ENCODE peak calls at places on chromosome 10, in seven cellular contexts. E is mucosa of descending colon, W is fibroblast of lung, Y is cardiac muscle cell, Q is foreskin fibroblast, G is A549, T is GM13976. P is an unnamed sample.
A peak's percentile ranks its signal among the peaks of the same experiment; 100 is the strongest.

GRCh38 chr10:93363891-93364648 is 118.1 kb downstream of the MYOF start:
- DNase-seq in Q (no peak), Y (no peak), W (peak; percentile 42), G (no peak), T (no peak), E (no peak), P (no peak)

GRCh38 chr10:31952066-31952465 is 23.4 kb upstream of the ARHGAP12 start:
- DNase-seq in W (peak; percentile 22), Q (no peak), E (no peak), G (no peak), T (no peak), Y (no peak), P (no peak)

GRCh38 chr10:13338337-13339128 is 9.6 kb downstream of the SEPHS1 start:
- DNase-seq in T (no peak), Q (peak; percentile 89), G (no peak), W (peak; percentile 24), E (peak; percentile 59), Y (peak; percentile 72), P (no peak)

GRCh38 chr10:58048936-58049335 is 218.8 kb downstream of the IPMK start:
- DNase-seq in E (no peak), T (no peak), W (no peak), Q (peak; percentile 70), Y (no peak), G (no peak), P (no peak)

GRCh38 chr10:56911906-56912480 is 550.9 kb upstream of the ZWINT start:
- DNase-seq in Y (no peak), W (no peak), G (no peak), E (no peak), T (no peak), Q (no peak), P (no peak)

GRCh38 chr10:3010819-3011422 is 56.4 kb upstream of the PFKP start:
- DNase-seq in Y (peak; percentile 4), W (peak; percentile 23), E (no peak), G (no peak), T (no peak), Q (no peak), P (no peak)

GRCh38 chr10:14384096-14384730 is 53.5 kb upstream of the FRMD4A start:
- DNase-seq in Y (peak; percentile 68), E (no peak), W (peak; percentile 65), T (no peak), Q (no peak), G (no peak), P (no peak)

GRCh38 chr10:31963598-31963980 is 35.0 kb upstream of the ARHGAP12 start:
- DNase-seq in Y (no peak), W (no peak), G (no peak), Q (peak; percentile 18), T (no peak), E (no peak), P (no peak)

GRCh38 chr10:65394898-65395297 is 1530.9 kb upstream of the LRRTM3 start:
- DNase-seq in W (peak; percentile 67), Y (peak; percentile 50), Q (no peak), G (peak; percentile 15), E (no peak), T (no peak), P (no peak)

GRCh38 chr10:102358717-102359382 is 36.7 kb upstream of the NFKB2 start:
- DNase-seq in Q (peak; percentile 75), Y (no peak), W (peak; percentile 64), G (no peak), E (no peak), T (no peak), P (no peak)

GRCh38 chr10:34719746-34720145 is 95.3 kb downstream of the PARD3 start:
- DNase-seq in Y (no peak), W (no peak), T (no peak), G (no peak), Q (no peak), E (no peak), P (no peak)

GRCh38 chr10:22026287-22026686 is 22.8 kb upstream of the DNAJC1 start:
- DNase-seq in W (no peak), E (no peak), G (no peak), Q (no peak), T (no peak), Y (no peak), P (no peak)

GRCh38 chr10:7258948-7259523 is 151.8 kb downstream of the SFMBT2 start:
- DNase-seq in Q (no peak), T (peak; percentile 68), Y (no peak), W (peak; percentile 63), G (no peak), E (no peak), P (no peak)

GRCh38 chr10:66501356-66501755 is 424.5 kb upstream of the LRRTM3 start:
- DNase-seq in Q (no peak), W (no peak), E (no peak), Y (no peak), T (no peak), G (no peak), P (no peak)

GRCh38 chr10:119620771-119621384 is 24.1 kb upstream of the TIAL1 start:
- DNase-seq in Q (peak; percentile 29), E (no peak), T (no peak), Y (peak; percentile 38), G (no peak), W (no peak), P (peak; percentile 25)

GRCh38 chr10:43816351-43817321 is 168.0 kb upstream of the ZNF32 start:
- DNase-seq in Y (peak; percentile 98), Q (peak; percentile 62), E (peak; percentile 42), T (peak; percentile 66), G (no peak), W (peak; percentile 93), P (no peak)

GRCh38 chr10:121069061-121069850 is 218.1 kb downstream of the WDR11 start:
- DNase-seq in Q (no peak), G (no peak), E (no peak), T (peak; percentile 20), W (peak; percentile 36), Y (peak; percentile 5), P (no peak)

GRCh38 chr10:45354261-45354660 is 19.8 kb upstream of the ALOX5 start:
- DNase-seq in G (no peak), T (no peak), Y (no peak), W (no peak), E (no peak), Q (no peak), P (no peak)

GRCh38 chr10:23694921-23695824 is 256.3 kb downstream of the OTUD1 start:
- DNase-seq in T (peak; percentile 20), E (no peak), Y (no peak), G (no peak), Q (no peak), W (no peak), P (peak; percentile 40)

GRCh38 chr10:23694446-23694920 is 255.6 kb downstream of the OTUD1 start:
- DNase-seq in Q (peak; percentile 2), Y (no peak), W (peak; percentile 4), T (no peak), G (no peak), E (no peak), P (peak; percentile 36)

GRCh38 chr10:23696476-23696875 is 257.6 kb downstream of the OTUD1 start:
- DNase-seq in Y (no peak), Q (no peak), T (no peak), W (no peak), G (no peak), E (no peak), P (no peak)

GRCh38 chr10:23693895-23694294 is 255.0 kb downstream of the OTUD1 start:
- DNase-seq in W (no peak), G (no peak), Q (no peak), E (no peak), T (no peak), Y (no peak), P (peak; percentile 33)

GRCh38 chr10:23695825-23696420 is 257.0 kb downstream of the OTUD1 start:
- DNase-seq in G (no peak), Q (no peak), W (no peak), T (no peak), E (no peak), Y (no peak), P (no peak)
- TF ChIP-seq CTCF in G (no peak), Q (no peak), W (no peak), T (no peak), E (no peak), Y (no peak), P (no peak)

GRCh38 chr10:117477961-117478670 is 64.4 kb upstream of the EMX2 start:
- DNase-seq in E (no peak), W (peak; percentile 90), G (peak; percentile 47), Q (peak; percentile 73), Y (peak; percentile 85), T (no peak), P (no peak)
- TF ChIP-seq CTCF in E (no peak), W (no peak), G (peak; percentile 26), Q (peak; percentile 42), Y (peak; percentile 31), T (no peak), P (no peak)

DNA sequence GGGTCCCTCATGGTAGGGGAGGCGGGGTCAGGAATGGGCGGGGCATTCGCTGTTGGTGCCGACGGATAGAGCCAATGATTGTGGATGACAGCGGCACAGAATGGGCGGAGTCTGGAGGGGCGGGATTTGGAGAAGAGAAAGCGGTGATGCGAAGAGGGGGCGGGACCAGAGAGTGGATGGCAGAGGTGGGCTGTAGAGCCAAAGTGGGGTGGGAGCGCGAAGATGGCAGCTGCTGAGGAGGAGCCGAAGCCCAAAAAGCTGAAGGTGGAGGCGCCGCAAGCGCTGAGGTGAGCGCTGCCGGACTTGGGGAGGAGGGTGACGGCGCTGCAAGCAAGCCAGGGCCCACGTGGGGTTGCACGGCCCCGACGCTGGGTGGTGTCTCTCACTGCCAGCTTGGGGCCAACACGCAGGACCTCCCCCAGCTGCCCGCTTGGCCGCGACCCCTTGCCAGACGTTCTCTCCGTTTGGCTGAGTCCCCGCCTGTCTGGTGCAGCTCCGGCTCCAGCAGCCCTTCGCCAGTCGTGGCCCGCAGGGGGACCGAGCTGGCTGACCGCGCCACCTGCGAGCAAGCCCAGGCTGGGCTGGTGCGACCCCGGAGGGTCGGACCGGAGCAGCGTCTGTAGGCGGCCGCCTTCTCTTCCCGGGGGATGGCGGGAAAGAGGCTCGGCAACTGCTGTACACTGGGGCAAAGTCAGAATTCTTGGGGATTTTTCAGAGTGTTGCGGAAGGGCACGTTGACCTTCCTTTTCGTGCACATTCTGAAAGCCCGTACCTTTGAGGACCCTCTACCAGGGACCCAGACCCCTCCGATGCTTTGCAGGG is at the start of gene ADK:
- DNase-seq in G (peak; percentile 99), E (peak; percentile 100), Q (peak; percentile 99), T (peak; percentile 99), Y (peak; percentile 99), W (peak; percentile 94), P (peak; percentile 98)
- TF ChIP-seq CTCF in G (no peak), E (no peak), Q (peak; percentile 37), T (peak; percentile 12), Y (peak; percentile 22), W (peak; percentile 39), P (no peak)

DNA sequence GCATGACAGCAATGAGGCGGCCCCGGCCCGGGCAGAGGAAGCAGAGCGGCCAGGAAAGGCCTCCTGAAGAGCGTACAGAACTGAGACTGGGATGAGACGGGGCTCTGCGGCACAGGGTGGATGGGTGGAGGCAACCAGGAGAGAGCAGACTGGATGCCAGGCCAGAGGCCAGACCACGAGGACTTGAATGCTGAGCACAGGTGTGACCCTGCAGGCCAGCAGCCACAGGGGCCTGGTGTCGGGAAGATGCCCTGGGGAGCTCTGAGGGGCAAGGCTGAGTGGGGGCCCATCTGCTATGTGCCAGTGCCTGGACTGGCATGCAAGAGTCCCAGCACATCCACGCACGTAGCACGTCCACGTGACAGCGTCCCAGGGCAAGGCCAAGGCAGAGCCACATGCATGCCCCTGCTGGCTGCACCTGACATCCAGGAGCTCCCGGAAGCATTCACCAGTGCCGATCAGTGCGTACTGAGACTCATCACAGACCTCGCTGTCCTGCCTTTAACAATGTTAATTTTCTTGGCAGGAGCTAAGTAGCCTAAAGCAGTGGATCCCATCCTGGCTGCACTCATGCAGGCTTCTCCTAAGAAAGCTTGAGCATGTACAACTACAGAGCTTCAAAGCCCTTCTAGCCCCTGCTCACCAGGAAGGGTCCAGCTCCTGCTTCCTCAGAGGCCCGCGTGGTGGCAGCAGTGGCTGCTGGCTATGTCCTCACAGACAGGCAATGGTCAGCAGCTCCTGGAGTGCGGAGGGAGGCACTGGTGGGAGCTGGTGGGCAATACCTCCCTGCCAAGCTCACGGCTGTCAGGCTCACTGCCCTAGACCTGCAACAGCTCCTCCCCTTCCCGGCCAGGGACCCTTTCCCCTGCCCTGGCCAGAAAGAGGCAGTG is 18.0 kb downstream of the GRID1 start:
- DNase-seq in W (no peak), T (no peak), Y (peak; percentile 7), E (no peak), Q (peak; percentile 7), G (no peak), P (no peak)
- TF ChIP-seq CTCF in W (peak; percentile 9), T (no peak), Y (peak; percentile 24), E (no peak), Q (peak; percentile 9), G (peak; percentile 20), P (no peak)